ENCODE peak calls at places on chromosome 14, in eight cellular contexts. One of them, this sample, is unnamed.

GRCh38 chr14:99215277-99215676 is 56.7 kb downstream of the BCL11B start:
- DNase-seq in iPS DF 6.9: no peak
- DNase-seq in RWPE2: no peak
- DNase-seq in coronary artery: no peak
- DNase-seq in aorta: peak
- DNase-seq in endodermal cell: no peak
- DNase-seq in neural progenitor cell: no peak
- DNase-seq in gastrocnemius medialis: no peak
- DNase-seq in this sample: no peak

GRCh38 chr14:38255408-38255672 is 553 bp downstream of the CLEC14A start:
- DNase-seq in coronary artery: no peak
- DNase-seq in neural progenitor cell: no peak
- DNase-seq in endodermal cell: peak
- DNase-seq in RWPE2: no peak
- DNase-seq in iPS DF 6.9: no peak
- DNase-seq in gastrocnemius medialis: no peak
- DNase-seq in aorta: peak
- DNase-seq in this sample: no peak

GRCh38 chr14:104428860-104429259 is 150.7 kb upstream of the C14orf180 start:
- DNase-seq in aorta: no peak
- DNase-seq in iPS DF 6.9: no peak
- DNase-seq in RWPE2: no peak
- DNase-seq in coronary artery: no peak
- DNase-seq in endodermal cell: no peak
- DNase-seq in neural progenitor cell: no peak
- DNase-seq in gastrocnemius medialis: no peak
- DNase-seq in this sample: no peak

GRCh38 chr14:101061411-101062064 is 158.0 kb upstream of the RTL1 start:
- DNase-seq in RWPE2: peak
- DNase-seq in gastrocnemius medialis: no peak
- DNase-seq in neural progenitor cell: no peak
- DNase-seq in aorta: peak
- DNase-seq in endodermal cell: no peak
- DNase-seq in coronary artery: no peak
- DNase-seq in iPS DF 6.9: no peak
- DNase-seq in this sample: no peak

GRCh38 chr14:85087201-85087600 is 442.7 kb upstream of the FLRT2 start:
- DNase-seq in RWPE2: no peak
- DNase-seq in neural progenitor cell: no peak
- DNase-seq in gastrocnemius medialis: no peak
- DNase-seq in endodermal cell: no peak
- DNase-seq in iPS DF 6.9: no peak
- DNase-seq in coronary artery: no peak
- DNase-seq in aorta: no peak
- DNase-seq in this sample: peak

GRCh38 chr14:57982802-57983201 is 116.9 kb upstream of the SLC35F4 start:
- DNase-seq in neural progenitor cell: peak
- DNase-seq in aorta: no peak
- DNase-seq in gastrocnemius medialis: no peak
- DNase-seq in RWPE2: no peak
- DNase-seq in iPS DF 6.9: no peak
- DNase-seq in endodermal cell: no peak
- DNase-seq in coronary artery: no peak
- DNase-seq in this sample: no peak

GRCh38 chr14:58296731-58297130 is 1.6 kb upstream of the ARID4A start:
- DNase-seq in neural progenitor cell: no peak
- DNase-seq in aorta: no peak
- DNase-seq in coronary artery: no peak
- DNase-seq in RWPE2: no peak
- DNase-seq in gastrocnemius medialis: no peak
- DNase-seq in iPS DF 6.9: no peak
- DNase-seq in endodermal cell: no peak
- DNase-seq in this sample: no peak

GRCh38 chr14:91351508-91351853 is 66.1 kb downstream of the CCDC88C start:
- DNase-seq in endodermal cell: no peak
- DNase-seq in RWPE2: peak
- DNase-seq in aorta: no peak
- DNase-seq in neural progenitor cell: no peak
- DNase-seq in iPS DF 6.9: no peak
- DNase-seq in coronary artery: no peak
- DNase-seq in gastrocnemius medialis: no peak
- DNase-seq in this sample: no peak

GRCh38 chr14:22552001-22552826 is 36.8 kb downstream of the DAD1 start:
- DNase-seq in gastrocnemius medialis: no peak
- DNase-seq in neural progenitor cell: no peak
- DNase-seq in endodermal cell: no peak
- DNase-seq in RWPE2: no peak
- DNase-seq in aorta: no peak
- DNase-seq in coronary artery: no peak
- DNase-seq in iPS DF 6.9: no peak
- DNase-seq in this sample: no peak

GRCh38 chr14:61296707-61297502 is 15.8 kb upstream of the TMEM30B start:
- DNase-seq in endodermal cell: no peak
- DNase-seq in aorta: no peak
- DNase-seq in coronary artery: no peak
- DNase-seq in RWPE2: no peak
- DNase-seq in gastrocnemius medialis: no peak
- DNase-seq in iPS DF 6.9: no peak
- DNase-seq in neural progenitor cell: no peak
- DNase-seq in this sample: no peak

GRCh38 chr14:93832665-93833064 is 44.4 kb upstream of the PRIMA1 start:
- DNase-seq in neural progenitor cell: no peak
- DNase-seq in endodermal cell: no peak
- DNase-seq in gastrocnemius medialis: no peak
- DNase-seq in RWPE2: no peak
- DNase-seq in iPS DF 6.9: no peak
- DNase-seq in coronary artery: no peak
- DNase-seq in aorta: no peak
- DNase-seq in this sample: no peak

GRCh38 chr14:65035049-65035448 is 48.4 kb downstream of the FNTB start:
- DNase-seq in iPS DF 6.9: no peak
- DNase-seq in gastrocnemius medialis: no peak
- DNase-seq in aorta: peak
- DNase-seq in neural progenitor cell: no peak
- DNase-seq in endodermal cell: no peak
- DNase-seq in RWPE2: no peak
- DNase-seq in coronary artery: no peak
- DNase-seq in this sample: no peak

GRCh38 chr14:105224845-105225585 is 23.3 kb upstream of the BTBD6 start:
- DNase-seq in aorta: no peak
- DNase-seq in iPS DF 6.9: no peak
- DNase-seq in RWPE2: no peak
- DNase-seq in endodermal cell: no peak
- DNase-seq in coronary artery: no peak
- DNase-seq in neural progenitor cell: no peak
- DNase-seq in gastrocnemius medialis: no peak
- DNase-seq in this sample: no peak

GRCh38 chr14:93042968-93043940 is 72.5 kb downstream of the ITPK1 start:
- DNase-seq in aorta: peak
- DNase-seq in endodermal cell: peak
- DNase-seq in RWPE2: peak
- DNase-seq in coronary artery: peak
- DNase-seq in neural progenitor cell: no peak
- DNase-seq in gastrocnemius medialis: peak
- DNase-seq in iPS DF 6.9: no peak
- DNase-seq in this sample: no peak

GRCh38 chr14:94016446-94016976 is 9.6 kb upstream of the OTUB2 start:
- DNase-seq in neural progenitor cell: no peak
- DNase-seq in gastrocnemius medialis: no peak
- DNase-seq in endodermal cell: no peak
- DNase-seq in coronary artery: no peak
- DNase-seq in iPS DF 6.9: no peak
- DNase-seq in RWPE2: no peak
- DNase-seq in aorta: no peak
- DNase-seq in this sample: no peak

GRCh38 chr14:61326847-61327246 is 5.5 kb downstream of the PRKCH start:
- DNase-seq in gastrocnemius medialis: peak
- DNase-seq in RWPE2: no peak
- DNase-seq in neural progenitor cell: no peak
- DNase-seq in endodermal cell: peak
- DNase-seq in aorta: peak
- DNase-seq in coronary artery: no peak
- DNase-seq in iPS DF 6.9: no peak
- DNase-seq in this sample: no peak

GRCh38 chr14:59407246-59407615 is 57.9 kb downstream of the GPR135 start:
- DNase-seq in aorta: no peak
- DNase-seq in gastrocnemius medialis: no peak
- DNase-seq in RWPE2: no peak
- DNase-seq in coronary artery: no peak
- DNase-seq in iPS DF 6.9: no peak
- DNase-seq in endodermal cell: no peak
- DNase-seq in neural progenitor cell: no peak
- DNase-seq in this sample: peak

GRCh38 chr14:24437736-24438067 is 4.9 kb downstream of the SDR39U1 start:
- DNase-seq in iPS DF 6.9: no peak
- DNase-seq in RWPE2: no peak
- DNase-seq in aorta: no peak
- DNase-seq in gastrocnemius medialis: no peak
- DNase-seq in endodermal cell: no peak
- DNase-seq in neural progenitor cell: no peak
- DNase-seq in coronary artery: no peak
- DNase-seq in this sample: no peak
- H3K27ac ChIP-seq in iPS DF 6.9: no peak
- H3K27ac ChIP-seq in RWPE2: no peak
- H3K27ac ChIP-seq in aorta: no peak
- H3K27ac ChIP-seq in gastrocnemius medialis: peak
- H3K27ac ChIP-seq in endodermal cell: no peak
- H3K27ac ChIP-seq in neural progenitor cell: no peak
- H3K27ac ChIP-seq in coronary artery: peak
- H3K27ac ChIP-seq in this sample: no peak

DNA sequence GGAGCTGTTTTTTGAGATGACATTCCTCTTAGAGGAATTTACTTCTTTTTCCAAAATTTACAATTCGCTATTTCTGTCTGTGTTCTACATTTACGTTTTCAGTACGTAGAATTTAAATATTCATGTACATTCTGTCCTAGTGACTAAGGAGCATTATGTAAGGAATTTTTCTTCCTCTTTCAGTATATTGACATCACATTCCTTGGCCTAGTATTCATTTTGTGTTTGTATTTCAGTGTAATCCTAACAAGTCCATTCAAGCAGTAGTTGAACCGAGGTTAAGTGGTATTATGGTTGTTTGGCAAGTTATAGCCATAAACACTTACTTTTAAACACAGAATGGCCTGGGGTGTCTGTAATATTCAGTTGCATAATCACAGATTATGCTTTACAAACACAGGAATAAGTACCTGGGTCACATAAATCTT is 465.2 kb downstream of the PCNX1 start:
- DNase-seq in endodermal cell: no peak
- DNase-seq in aorta: no peak
- DNase-seq in coronary artery: no peak
- DNase-seq in RWPE2: no peak
- DNase-seq in gastrocnemius medialis: no peak
- DNase-seq in iPS DF 6.9: no peak
- DNase-seq in neural progenitor cell: no peak
- DNase-seq in this sample: peak
- H3K27ac ChIP-seq in endodermal cell: no peak
- H3K27ac ChIP-seq in aorta: no peak
- H3K27ac ChIP-seq in coronary artery: no peak
- H3K27ac ChIP-seq in RWPE2: peak
- H3K27ac ChIP-seq in gastrocnemius medialis: no peak
- H3K27ac ChIP-seq in iPS DF 6.9: no peak
- H3K27ac ChIP-seq in neural progenitor cell: no peak
- H3K27ac ChIP-seq in this sample: no peak

GRCh38 chr14:68952544-68953535 is 26.3 kb downstream of the ACTN1 start:
- DNase-seq in iPS DF 6.9: no peak
- DNase-seq in gastrocnemius medialis: no peak
- DNase-seq in endodermal cell: no peak
- DNase-seq in neural progenitor cell: no peak
- DNase-seq in RWPE2: no peak
- DNase-seq in aorta: no peak
- DNase-seq in coronary artery: no peak
- DNase-seq in this sample: peak

GRCh38 chr14:68951800-68952540 is 27.1 kb downstream of the ACTN1 start:
- DNase-seq in iPS DF 6.9: no peak
- DNase-seq in gastrocnemius medialis: no peak
- DNase-seq in RWPE2: no peak
- DNase-seq in aorta: no peak
- DNase-seq in endodermal cell: no peak
- DNase-seq in neural progenitor cell: no peak
- DNase-seq in coronary artery: no peak
- DNase-seq in this sample: no peak

GRCh38 chr14:68950111-68950510 is 29.0 kb downstream of the ACTN1 start:
- DNase-seq in RWPE2: no peak
- DNase-seq in endodermal cell: no peak
- DNase-seq in aorta: no peak
- DNase-seq in coronary artery: no peak
- DNase-seq in iPS DF 6.9: no peak
- DNase-seq in neural progenitor cell: no peak
- DNase-seq in gastrocnemius medialis: no peak
- DNase-seq in this sample: no peak

GRCh38 chr14:68949236-68949965 is 29.7 kb downstream of the ACTN1 start:
- DNase-seq in coronary artery: no peak
- DNase-seq in endodermal cell: no peak
- DNase-seq in gastrocnemius medialis: no peak
- DNase-seq in iPS DF 6.9: no peak
- DNase-seq in RWPE2: no peak
- DNase-seq in neural progenitor cell: no peak
- DNase-seq in aorta: no peak
- DNase-seq in this sample: no peak

DNA sequence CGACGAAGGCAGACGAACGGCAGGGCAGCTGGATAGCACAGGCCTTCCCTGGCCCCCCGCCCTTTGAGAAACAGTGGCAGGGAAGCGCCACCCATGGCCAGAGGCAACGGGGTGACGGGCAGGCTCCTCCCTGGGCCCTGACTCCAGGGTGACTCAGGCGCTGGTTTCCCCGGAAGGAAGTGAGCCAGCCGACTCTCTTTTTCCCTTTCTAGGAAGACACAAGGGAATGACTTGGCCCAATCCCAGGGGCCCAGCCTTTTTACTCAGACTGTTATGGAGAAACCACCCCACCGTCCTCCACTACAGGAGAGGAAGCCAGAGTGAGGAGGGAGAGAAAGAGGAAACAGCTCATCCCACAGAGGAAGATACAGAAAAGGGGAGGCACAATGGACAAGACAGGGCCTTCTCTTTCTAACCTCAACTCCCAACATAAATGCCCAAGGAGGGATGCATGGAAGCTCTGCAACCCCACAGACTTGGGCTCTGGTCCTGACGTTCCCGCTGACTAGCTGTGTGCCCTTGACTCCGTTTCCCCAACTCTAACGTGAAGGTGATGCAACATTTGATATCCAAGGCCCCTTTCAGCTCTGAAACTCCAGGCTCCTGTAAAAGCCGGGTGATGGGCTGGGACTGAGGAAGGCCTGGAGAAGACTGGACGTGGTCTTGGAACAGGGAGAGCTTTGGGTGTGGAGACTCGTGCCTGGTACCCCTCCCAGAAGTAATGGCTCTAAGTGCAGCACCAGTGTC is 27.9 kb downstream of the ACTN1 start:
- DNase-seq in iPS DF 6.9: no peak
- DNase-seq in aorta: peak
- DNase-seq in coronary artery: peak
- DNase-seq in endodermal cell: no peak
- DNase-seq in RWPE2: peak
- DNase-seq in gastrocnemius medialis: peak
- DNase-seq in neural progenitor cell: no peak
- DNase-seq in this sample: peak
- H3K27ac ChIP-seq in iPS DF 6.9: no peak
- H3K27ac ChIP-seq in aorta: peak
- H3K27ac ChIP-seq in coronary artery: peak
- H3K27ac ChIP-seq in endodermal cell: no peak
- H3K27ac ChIP-seq in RWPE2: peak
- H3K27ac ChIP-seq in gastrocnemius medialis: peak
- H3K27ac ChIP-seq in neural progenitor cell: no peak
- H3K27ac ChIP-seq in this sample: peak

GRCh38 chr14:75292886-75293285 is 14.3 kb downstream of the FOS start:
- DNase-seq in iPS DF 6.9: no peak
- DNase-seq in aorta: no peak
- DNase-seq in gastrocnemius medialis: no peak
- DNase-seq in neural progenitor cell: no peak
- DNase-seq in RWPE2: no peak
- DNase-seq in coronary artery: peak
- DNase-seq in endodermal cell: no peak
- DNase-seq in this sample: no peak
- H3K27ac ChIP-seq in iPS DF 6.9: no peak
- H3K27ac ChIP-seq in aorta: no peak
- H3K27ac ChIP-seq in gastrocnemius medialis: peak
- H3K27ac ChIP-seq in neural progenitor cell: no peak
- H3K27ac ChIP-seq in RWPE2: no peak
- H3K27ac ChIP-seq in coronary artery: no peak
- H3K27ac ChIP-seq in endodermal cell: no peak
- H3K27ac ChIP-seq in this sample: no peak

This sample was measured in AG04450.